ENCODE peak calls at places on chromosomes 13 and 19, in eight cellular contexts. E, W, V, X, P, K, N and C are unnamed samples.

GRCh38 chr19:38710928-38711725 is 33.1 kb downstream of the CAPN12 start:
- DNase-seq in N (peak), P (no peak), X (no peak), E (no peak), W (no peak), V (no peak), K (no peak), C (no peak)

GRCh38 chr13:23696610-23697009 is 126.4 kb downstream of the TNFRSF19 start:
- DNase-seq in W (no peak), V (no peak), X (no peak), K (peak), E (no peak), N (no peak), P (no peak), C (no peak)

GRCh38 chr13:20924758-20925394 is 22.3 kb upstream of the XPO4 start:
- DNase-seq in X (peak), W (peak), K (peak), N (peak), V (peak), E (peak), P (peak), C (peak)

GRCh38 chr13:94454334-94454733 is 25.1 kb downstream of the DCT start:
- DNase-seq in W (no peak), P (no peak), V (no peak), N (no peak), X (peak), E (no peak), K (no peak), C (no peak)

GRCh38 chr19:5271145-5271544 is 69.5 kb downstream of the PTPRS start:
- DNase-seq in E (peak), W (no peak), P (no peak), K (peak), X (no peak), V (no peak), N (no peak), C (no peak)

GRCh38 chr13:26011996-26012688 is 39.7 kb downstream of the SHISA2 start:
- DNase-seq in N (no peak), P (peak), X (no peak), K (peak), W (no peak), V (no peak), E (no peak), C (no peak)

GRCh38 chr19:591099-591958 is 1.6 kb downstream of the HCN2 start:
- DNase-seq in V (no peak), N (no peak), K (peak), E (peak), W (no peak), P (no peak), X (no peak), C (no peak)

GRCh38 chr19:10421981-10422461 is 1.7 kb downstream of the PDE4A start:
- DNase-seq in X (no peak), E (no peak), K (peak), P (no peak), N (no peak), W (no peak), V (peak), C (no peak)

GRCh38 chr13:61918841-61919240 is 503.2 kb upstream of the PCDH20 start:
- DNase-seq in K (no peak), N (no peak), W (no peak), E (no peak), V (no peak), X (no peak), P (no peak), C (no peak)

GRCh38 chr19:49773663-49774305 is 7.0 kb downstream of the AP2A1 start:
- DNase-seq in X (no peak), W (no peak), N (peak), K (no peak), V (no peak), P (no peak), E (no peak), C (no peak)